ENCODE peak calls at places on chromosomes 1 and 21, in four cellular contexts. One of them, this sample, is unnamed.
A peak's percentile ranks its signal among the peaks of the same experiment; 100 is the strongest.

GRCh38 chr1:98793136-98793535 is 131.6 kb downstream of the SNX7 start:
- DNase-seq in K562: no peak
- DNase-seq in A549: no peak
- DNase-seq in GM12878: no peak
- DNase-seq in this sample: no peak

GRCh38 chr1:199522936-199523335 is 504.6 kb upstream of the NR5A2 start:
- DNase-seq in K562: no peak
- DNase-seq in A549: no peak
- DNase-seq in GM12878: no peak
- DNase-seq in this sample: peak; percentile 20

GRCh38 chr1:147808025-147808424 is 47.6 kb upstream of the GJA5 start:
- DNase-seq in GM12878: no peak
- DNase-seq in A549: no peak
- DNase-seq in K562: no peak
- DNase-seq in this sample: no peak

GRCh38 chr1:72007312-72007711 is 275.0 kb downstream of the NEGR1 start:
- DNase-seq in K562: no peak
- DNase-seq in GM12878: no peak
- DNase-seq in A549: no peak
- DNase-seq in this sample: no peak

GRCh38 chr1:226903819-226904710 is 33.6 kb downstream of the PSEN2 start:
- DNase-seq in GM12878: no peak
- DNase-seq in A549: no peak
- DNase-seq in K562: no peak
- DNase-seq in this sample: peak; percentile 73

GRCh38 chr1:3005771-3006170 is 15.5 kb upstream of the ACTRT2 start:
- DNase-seq in A549: no peak
- DNase-seq in GM12878: no peak
- DNase-seq in K562: no peak
- DNase-seq in this sample: no peak

GRCh38 chr21:27570306-27570868 is 603.5 kb upstream of the ADAMTS5 start:
- DNase-seq in GM12878: no peak
- DNase-seq in K562: no peak
- DNase-seq in A549: no peak
- DNase-seq in this sample: peak; percentile 94

GRCh38 chr1:119220980-119221379 is 80.5 kb upstream of the WARS2 start:
- DNase-seq in GM12878: no peak
- DNase-seq in A549: no peak
- DNase-seq in K562: no peak
- DNase-seq in this sample: peak; percentile 51

GRCh38 chr1:31523769-31524168 is 52.5 kb upstream of the TINAGL1 start:
- DNase-seq in GM12878: no peak
- DNase-seq in A549: no peak
- DNase-seq in K562: no peak
- DNase-seq in this sample: no peak

GRCh38 chr1:59417406-59417805 is 120.5 kb downstream of the FGGY start:
- DNase-seq in GM12878: no peak
- DNase-seq in K562: no peak
- DNase-seq in A549: no peak
- DNase-seq in this sample: no peak

GRCh38 chr1:151763990-151764389 is 694 bp upstream of the MRPL9 start:
- DNase-seq in K562: no peak
- DNase-seq in A549: no peak
- DNase-seq in GM12878: no peak
- DNase-seq in this sample: no peak

GRCh38 chr1:207823880-207824566 is 72.2 kb downstream of the CD46 start:
- DNase-seq in A549: peak; percentile 92
- DNase-seq in GM12878: peak; percentile 85
- DNase-seq in K562: no peak
- DNase-seq in this sample: peak; percentile 97

GRCh38 chr1:163970699-163971098 is 588.3 kb upstream of the PBX1 start:
- DNase-seq in GM12878: no peak
- DNase-seq in A549: no peak
- DNase-seq in K562: no peak
- DNase-seq in this sample: no peak

GRCh38 chr1:183744132-183744913 is 60.6 kb upstream of the RGL1 start:
- DNase-seq in K562: no peak
- DNase-seq in A549: no peak
- DNase-seq in GM12878: no peak
- DNase-seq in this sample: no peak

GRCh38 chr1:194975913-194976312 is 1632.3 kb downstream of the KCNT2 start:
- DNase-seq in GM12878: no peak
- DNase-seq in A549: no peak
- DNase-seq in K562: no peak
- DNase-seq in this sample: peak; percentile 62

GRCh38 chr21:45535341-45536081 is 6.7 kb downstream of the SLC19A1 start:
- DNase-seq in A549: no peak
- DNase-seq in K562: no peak
- DNase-seq in GM12878: no peak
- DNase-seq in this sample: no peak

GRCh38 chr1:65393345-65393744 is 27.1 kb upstream of the LEPR start:
- DNase-seq in A549: no peak
- DNase-seq in K562: no peak
- DNase-seq in GM12878: peak; percentile 3
- DNase-seq in this sample: peak; percentile 34

GRCh38 chr21:31186916-31187315 is 148.6 kb upstream of the KRTAP19-8 start:
- DNase-seq in GM12878: no peak
- DNase-seq in K562: no peak
- DNase-seq in A549: no peak
- DNase-seq in this sample: no peak

GRCh38 chr1:172180886-172181285 is 239.6 kb upstream of the C1orf105 start:
- DNase-seq in K562: no peak
- DNase-seq in A549: no peak
- DNase-seq in GM12878: peak; percentile 69
- DNase-seq in this sample: peak; percentile 70

GRCh38 chr1:246748867-246749266 is 24.7 kb downstream of the SCCPDH start:
- DNase-seq in A549: no peak
- DNase-seq in K562: no peak
- DNase-seq in GM12878: no peak
- DNase-seq in this sample: no peak

GRCh38 chr1:93977546-93977945 is 68.3 kb upstream of the GCLM start:
- DNase-seq in A549: no peak
- DNase-seq in GM12878: no peak
- DNase-seq in K562: no peak
- DNase-seq in this sample: peak; percentile 78

GRCh38 chr1:39609618-39610331 is 29.7 kb downstream of the HEYL start:
- DNase-seq in A549: peak; percentile 57
- DNase-seq in GM12878: no peak
- DNase-seq in K562: peak; percentile 71
- DNase-seq in this sample: no peak

DNA sequence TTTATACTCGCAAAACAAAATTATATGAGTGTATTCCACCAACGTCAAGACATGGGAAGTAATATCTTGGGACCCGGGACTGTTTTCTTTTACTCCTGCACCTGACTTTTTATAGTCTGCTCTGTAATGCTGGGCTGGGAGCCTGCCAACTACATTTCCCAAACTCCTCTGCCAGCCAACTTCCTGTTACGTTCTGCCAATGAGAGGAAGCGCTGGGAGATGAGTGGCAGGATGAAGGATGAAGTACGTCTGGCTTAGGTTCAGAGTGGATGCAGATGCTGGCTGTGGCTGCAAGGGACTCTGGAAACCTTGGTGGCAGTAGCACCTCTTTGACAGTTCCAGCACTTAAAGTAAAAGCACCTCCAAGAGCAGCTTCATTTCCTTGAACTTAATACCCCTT is 59.6 kb downstream of the USP24 start:
- DNase-seq in K562: no peak
- DNase-seq in A549: no peak
- DNase-seq in GM12878: no peak
- DNase-seq in this sample: no peak
- TF ChIP-seq ELK1 in K562: no peak
- TF ChIP-seq ELK1 in A549: no peak
- TF ChIP-seq ELK1 in GM12878: no peak
- TF ChIP-seq ELK1 in this sample: no peak

GRCh38 chr1:43524804-43525203 is 5.9 kb upstream of the PTPRF start:
- DNase-seq in A549: no peak
- DNase-seq in GM12878: no peak
- DNase-seq in K562: peak; percentile 69
- DNase-seq in this sample: no peak
- TF ChIP-seq ELK1 in A549: no peak
- TF ChIP-seq ELK1 in GM12878: no peak
- TF ChIP-seq ELK1 in K562: no peak
- TF ChIP-seq ELK1 in this sample: no peak

DNA sequence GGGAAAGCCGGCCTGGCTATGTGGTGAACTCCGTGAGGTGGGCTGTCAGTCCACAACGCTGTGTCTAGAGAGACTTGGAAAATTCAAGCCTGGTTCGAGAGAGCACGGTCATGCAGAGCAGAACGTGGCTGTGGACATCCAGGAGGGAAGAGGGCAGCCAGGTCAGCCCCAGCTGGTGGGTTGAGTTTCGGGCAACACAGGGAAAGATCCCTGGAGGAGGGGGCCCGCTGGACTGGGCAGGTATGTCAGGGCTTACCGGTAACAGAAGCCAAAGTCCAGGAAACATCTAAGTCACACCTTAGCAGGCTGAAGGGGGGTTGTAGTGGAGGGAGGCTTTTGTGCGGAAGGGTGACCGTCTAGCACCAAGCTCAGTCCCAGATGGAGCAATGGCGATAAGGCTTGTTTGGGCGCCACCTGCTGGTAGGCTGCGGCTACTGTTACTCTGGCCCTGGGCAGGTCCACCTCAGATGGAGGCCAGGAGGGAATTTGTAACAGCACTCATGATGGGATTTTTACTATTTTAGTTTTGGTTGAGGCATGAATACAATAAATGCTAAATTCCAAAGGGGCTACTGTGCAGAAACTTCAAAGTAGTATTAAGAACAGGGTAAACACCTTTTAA is 143.3 kb upstream of the ZNF644 start:
- DNase-seq in GM12878: peak; percentile 11
- DNase-seq in A549: peak; percentile 60
- DNase-seq in K562: peak; percentile 91
- DNase-seq in this sample: peak; percentile 45
- TF ChIP-seq ELK1 in GM12878: no peak
- TF ChIP-seq ELK1 in A549: no peak
- TF ChIP-seq ELK1 in K562: no peak
- TF ChIP-seq ELK1 in this sample: no peak

GRCh38 chr1:8197493-8198282 is 120.2 kb upstream of the SLC45A1 start:
- DNase-seq in K562: peak; percentile 99
- DNase-seq in A549: peak; percentile 68
- DNase-seq in GM12878: no peak
- DNase-seq in this sample: peak; percentile 97
- TF ChIP-seq ELK1 in K562: no peak
- TF ChIP-seq ELK1 in A549: no peak
- TF ChIP-seq ELK1 in GM12878: no peak
- TF ChIP-seq ELK1 in this sample: no peak

DNA sequence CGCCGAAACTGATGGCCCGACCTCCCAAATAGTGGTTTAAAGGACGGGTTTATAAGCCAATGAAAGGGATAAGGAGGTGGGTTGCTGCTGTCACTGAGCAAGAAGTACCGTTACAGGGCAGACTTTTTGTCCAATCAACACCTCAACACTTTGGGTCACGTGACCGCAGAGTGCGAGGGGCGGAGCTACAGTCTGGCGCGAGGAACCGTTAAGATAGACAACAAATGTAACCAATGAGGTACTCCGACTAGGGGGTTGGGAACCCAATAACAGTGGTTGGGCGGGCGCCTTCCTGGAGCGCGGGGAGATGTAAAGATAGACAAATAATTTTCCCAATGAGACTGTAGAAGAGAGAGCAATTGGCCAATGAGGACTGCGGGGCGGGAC is at the start of gene RBM15:
- DNase-seq in GM12878: peak; percentile 100
- DNase-seq in A549: peak; percentile 89
- DNase-seq in K562: peak; percentile 93
- DNase-seq in this sample: peak; percentile 100
- TF ChIP-seq ELK1 in GM12878: no peak
- TF ChIP-seq ELK1 in A549: no peak
- TF ChIP-seq ELK1 in K562: no peak
- TF ChIP-seq ELK1 in this sample: no peak

GRCh38 chr1:27060879-27061278 is 48.2 kb upstream of the TENT5B start:
- DNase-seq in GM12878: no peak
- DNase-seq in A549: no peak
- DNase-seq in K562: no peak
- DNase-seq in this sample: no peak

GRCh38 chr1:27071049-27071416 is 58.4 kb upstream of the TENT5B start:
- DNase-seq in A549: no peak
- DNase-seq in GM12878: no peak
- DNase-seq in K562: peak; percentile 45
- DNase-seq in this sample: peak; percentile 38

GRCh38 chr1:27068922-27069321 is 56.3 kb upstream of the TENT5B start:
- DNase-seq in GM12878: no peak
- DNase-seq in A549: no peak
- DNase-seq in K562: no peak
- DNase-seq in this sample: no peak

GRCh38 chr1:27070390-27071048 is 57.9 kb upstream of the TENT5B start:
- DNase-seq in GM12878: no peak
- DNase-seq in A549: no peak
- DNase-seq in K562: no peak
- DNase-seq in this sample: no peak

GRCh38 chr1:27066313-27066630 is 53.6 kb upstream of the TENT5B start:
- DNase-seq in K562: no peak
- DNase-seq in GM12878: no peak
- DNase-seq in A549: no peak
- DNase-seq in this sample: no peak
- TF ChIP-seq ELK1 in K562: no peak
- TF ChIP-seq ELK1 in GM12878: no peak
- TF ChIP-seq ELK1 in A549: no peak
- TF ChIP-seq ELK1 in this sample: no peak

DNA sequence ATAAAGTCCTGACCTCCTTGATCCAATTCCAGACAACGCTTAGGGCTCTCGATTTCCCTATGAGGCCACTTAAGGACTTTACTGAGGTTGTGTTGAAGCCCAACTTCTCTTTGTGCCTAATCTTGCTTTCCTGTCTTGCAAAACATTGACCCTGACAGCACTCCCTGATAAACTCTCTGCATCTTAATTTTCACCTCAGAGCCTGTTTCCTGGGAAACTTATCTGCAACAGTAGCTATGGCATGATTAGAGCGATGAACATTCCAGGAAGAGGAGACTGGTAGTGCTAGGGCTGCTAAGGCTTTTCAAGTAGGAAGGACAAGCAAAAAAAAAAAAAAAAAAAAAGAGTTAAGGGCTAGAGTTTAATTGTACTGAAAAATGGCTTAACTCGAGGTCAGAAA is 118.9 kb downstream of the RGS21 start:
- DNase-seq in GM12878: no peak
- DNase-seq in A549: no peak
- DNase-seq in K562: no peak
- DNase-seq in this sample: no peak
- TF ChIP-seq ELK1 in GM12878: no peak
- TF ChIP-seq ELK1 in A549: no peak
- TF ChIP-seq ELK1 in K562: no peak
- TF ChIP-seq ELK1 in this sample: no peak

DNA sequence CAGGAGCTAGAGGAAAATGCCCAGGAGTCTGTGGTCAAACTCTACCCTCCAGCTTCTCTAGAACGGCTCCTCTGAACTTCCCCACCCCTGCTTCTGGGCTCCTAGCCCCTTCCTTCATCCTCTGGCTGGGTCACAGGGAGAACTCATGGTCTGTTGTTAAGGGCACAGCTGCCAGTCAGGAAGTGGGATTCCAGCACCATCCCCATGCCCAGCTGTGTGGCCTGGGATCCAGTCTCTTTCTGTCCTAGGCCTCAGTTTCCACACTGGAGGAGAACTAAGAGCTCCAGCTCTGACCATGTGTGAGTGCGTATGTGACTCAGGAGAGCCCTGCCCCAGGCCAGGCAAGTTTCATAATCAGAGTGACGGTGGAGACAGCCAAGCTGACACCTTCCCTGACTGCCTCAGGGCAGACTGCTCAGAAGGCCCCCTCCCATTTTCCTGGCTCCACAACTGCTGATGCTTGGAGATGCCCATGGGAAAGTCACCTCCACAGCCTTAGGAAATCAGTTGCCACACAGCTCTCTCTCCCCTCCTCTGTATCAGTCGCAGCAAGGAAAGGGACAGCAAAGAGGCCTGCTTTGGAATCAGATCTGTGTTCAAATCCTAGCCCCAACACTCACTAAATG is 1.8 kb downstream of the IGSF8 start:
- DNase-seq in A549: no peak
- DNase-seq in GM12878: no peak
- DNase-seq in K562: no peak
- DNase-seq in this sample: peak; percentile 52
- TF ChIP-seq ELK1 in A549: no peak
- TF ChIP-seq ELK1 in GM12878: no peak
- TF ChIP-seq ELK1 in K562: no peak
- TF ChIP-seq ELK1 in this sample: no peak